ENCODE peak calls at places on chromosomes 6 and 20, in four cellular contexts. D, O, I and C are unnamed samples.

GRCh38 chr6:109580519-109580918 is 97.5 kb upstream of the ZBTB24 start:
- DNase-seq in D (no peak), O (no peak), I (no peak), C (peak; percentile 53)

GRCh38 chr20:47509104-47509661 is 7.5 kb downstream of the NCOA3 start:
- DNase-seq in I (no peak), D (no peak), O (no peak), C (no peak)

GRCh38 chr6:169101036-169101805 is 152.4 kb downstream of the THBS2 start:
- DNase-seq in O (no peak), I (no peak), D (no peak), C (no peak)

GRCh38 chr20:46563848-46564197 is 13.4 kb upstream of the OCSTAMP start:
- DNase-seq in O (no peak), I (no peak), D (no peak), C (no peak)

GRCh38 chr20:44495802-44496481 is 20.3 kb downstream of the TTPAL start:
- DNase-seq in I (no peak), D (no peak), O (no peak), C (no peak)

GRCh38 chr6:25150863-25151262 is 128.3 kb upstream of the CARMIL1 start:
- DNase-seq in I (no peak), D (no peak), O (no peak), C (no peak)

GRCh38 chr6:113406051-113406695 is 451.0 kb upstream of the MARCKS start:
- DNase-seq in I (no peak), O (no peak), D (no peak), C (no peak)

GRCh38 chr6:161319231-161319630 is 45.4 kb upstream of the AGPAT4 start:
- DNase-seq in D (no peak), O (no peak), I (no peak), C (no peak)

GRCh38 chr6:123518441-123519190 is 118.1 kb downstream of the TRDN start:
- DNase-seq in I (no peak), O (no peak), D (no peak), C (no peak)

GRCh38 chr6:134577998-134578397 is 260.1 kb upstream of the SGK1 start:
- DNase-seq in I (no peak), O (no peak), D (no peak), C (peak; percentile 16)

GRCh38 chr6:120774275-120774674 is 560.0 kb downstream of the TBC1D32 start:
- DNase-seq in O (no peak), I (no peak), D (no peak), C (no peak)

GRCh38 chr6:36223706-36224105 is 27.2 kb downstream of the BRPF3 start:
- DNase-seq in I (no peak), D (no peak), O (no peak), C (peak; percentile 22)

GRCh38 chr6:133544419-133544818 is 303.3 kb downstream of the EYA4 start:
- DNase-seq in D (no peak), O (no peak), I (no peak), C (no peak)

DNA sequence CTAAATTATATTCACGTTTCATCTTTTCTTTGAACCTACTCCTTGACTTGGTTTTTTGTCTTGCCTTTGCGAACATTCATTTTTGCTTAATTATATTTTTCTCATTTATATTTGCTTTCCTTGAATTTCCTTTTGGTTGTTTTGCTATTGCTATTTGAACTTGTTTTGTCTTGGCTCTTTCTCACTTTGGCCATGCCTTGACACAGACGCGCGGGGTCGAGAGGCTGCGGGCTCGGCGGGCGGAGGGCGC is 7.1 kb upstream of the TMEM14A start:
- DNase-seq in D (no peak), O (no peak), I (no peak), C (no peak)
- H3K27ac ChIP-seq in D (no peak overlapping the region), O (peak overlapping the region; percentile 62), I (peak overlapping the region; percentile 53), C (no peak overlapping the region)

GRCh38 chr20:8205996-8206395 is 73.9 kb downstream of the PLCB1 start:
- DNase-seq in I (no peak), D (no peak), O (no peak), C (no peak)

GRCh38 chr20:8196096-8196495 is 64.0 kb downstream of the PLCB1 start:
- DNase-seq in D (no peak), I (no peak), O (no peak), C (peak; percentile 33)

GRCh38 chr20:8194721-8195120 is 62.7 kb downstream of the PLCB1 start:
- DNase-seq in D (no peak), I (no peak), O (no peak), C (no peak)

GRCh38 chr20:8203366-8203765 is 71.3 kb downstream of the PLCB1 start:
- DNase-seq in D (no peak), O (no peak), I (no peak), C (no peak)

GRCh38 chr20:8200220-8200619 is 68.2 kb downstream of the PLCB1 start:
- DNase-seq in O (no peak), D (no peak), I (no peak), C (no peak)
- H3K4me3 ChIP-seq in O (no peak overlapping the region), D (no peak overlapping the region), I (no peak overlapping the region), C (no peak overlapping the region)

GRCh38 chr6:16712250-16712930 is 48.9 kb downstream of the ATXN1 start:
- DNase-seq in D (no peak), I (no peak), O (no peak), C (no peak)

GRCh38 chr6:16711551-16712249 is 49.6 kb downstream of the ATXN1 start:
- DNase-seq in I (no peak), O (no peak), D (no peak), C (no peak)

GRCh38 chr6:16713597-16713996 is 47.7 kb downstream of the ATXN1 start:
- DNase-seq in I (no peak), O (no peak), D (no peak), C (no peak)

GRCh38 chr6:16716450-16716858 is 44.8 kb downstream of the ATXN1 start:
- DNase-seq in I (no peak), D (no peak), O (no peak), C (no peak)

DNA sequence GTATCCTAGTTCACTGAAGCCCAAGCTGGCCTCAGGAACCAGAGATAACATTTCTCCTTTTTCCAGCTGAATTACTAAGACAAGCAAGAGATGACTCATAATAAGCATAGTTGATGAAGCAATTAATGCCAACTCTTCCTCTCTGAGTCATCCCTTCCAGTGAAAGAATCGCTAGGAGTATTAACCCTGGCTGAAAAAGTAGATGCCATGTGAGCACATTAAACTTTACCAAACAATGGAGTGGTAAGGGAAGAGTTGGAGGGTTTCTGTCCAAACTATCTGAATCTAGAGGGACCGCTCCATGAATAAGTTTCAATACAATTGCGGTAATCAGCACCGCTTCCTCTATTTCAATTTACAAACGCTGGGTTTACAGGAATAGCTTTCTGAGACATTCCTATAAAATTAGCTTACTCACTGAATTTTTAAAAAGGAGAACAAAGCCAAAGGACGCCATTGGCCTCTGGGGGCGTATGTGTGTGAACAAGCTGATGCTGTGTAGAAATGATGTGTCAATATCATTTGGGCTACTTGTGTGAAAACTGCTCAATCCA is 48.3 kb downstream of the ATXN1 start:
- DNase-seq in I (no peak), O (no peak), D (no peak), C (peak; percentile 96)
- TF ChIP-seq CTCF in I (peak; percentile 42), O (no peak), D (no peak), C (peak; percentile 55)

DNA sequence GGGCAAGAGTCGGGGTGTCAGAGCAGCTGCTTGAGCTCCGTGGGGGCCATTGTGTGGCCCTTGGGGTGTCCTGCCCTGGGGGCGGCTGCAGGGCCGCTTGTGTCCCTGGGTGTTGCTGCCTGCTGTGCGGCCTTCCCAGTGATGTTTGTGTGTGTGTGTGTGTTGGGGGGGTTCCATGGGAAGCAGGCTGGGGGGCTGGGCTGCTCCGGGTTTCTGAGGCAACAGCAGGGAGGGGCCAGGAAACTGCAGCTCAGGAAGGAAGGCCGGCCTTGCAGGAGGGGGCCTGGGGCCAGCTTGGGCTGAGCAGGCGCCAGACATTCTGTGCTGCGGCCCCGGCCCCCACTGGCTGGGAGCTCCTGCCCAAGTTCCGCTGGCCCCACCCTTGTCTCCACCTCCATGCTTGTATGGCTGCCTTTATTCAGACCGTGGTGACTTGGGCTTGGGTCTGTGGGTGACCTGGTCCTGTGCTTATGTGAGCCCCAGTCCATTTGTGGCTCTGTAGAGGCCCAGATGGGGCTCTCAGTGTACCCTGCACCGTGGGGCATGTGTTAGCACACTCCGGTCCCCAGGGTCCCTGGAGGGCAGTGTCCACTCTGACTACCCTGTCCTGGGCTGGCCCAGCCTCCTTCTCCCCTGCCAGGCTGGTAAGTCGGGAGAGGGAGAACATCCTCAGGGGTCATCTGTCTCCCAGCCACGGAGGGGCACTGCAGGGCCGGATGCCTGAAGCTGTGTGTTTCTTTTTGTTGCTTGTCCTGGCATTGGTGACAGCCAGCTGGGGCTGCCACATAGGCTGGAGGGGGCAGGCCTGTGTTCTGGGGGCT is 4.6 kb upstream of the SOX18 start:
- DNase-seq in D (no peak), O (no peak), I (peak; percentile 69), C (peak; percentile 92)
- H3K27ac ChIP-seq in D (no peak overlapping the region), O (peak overlapping the region; percentile 86), I (no peak overlapping the region), C (no peak overlapping the region)

DNA sequence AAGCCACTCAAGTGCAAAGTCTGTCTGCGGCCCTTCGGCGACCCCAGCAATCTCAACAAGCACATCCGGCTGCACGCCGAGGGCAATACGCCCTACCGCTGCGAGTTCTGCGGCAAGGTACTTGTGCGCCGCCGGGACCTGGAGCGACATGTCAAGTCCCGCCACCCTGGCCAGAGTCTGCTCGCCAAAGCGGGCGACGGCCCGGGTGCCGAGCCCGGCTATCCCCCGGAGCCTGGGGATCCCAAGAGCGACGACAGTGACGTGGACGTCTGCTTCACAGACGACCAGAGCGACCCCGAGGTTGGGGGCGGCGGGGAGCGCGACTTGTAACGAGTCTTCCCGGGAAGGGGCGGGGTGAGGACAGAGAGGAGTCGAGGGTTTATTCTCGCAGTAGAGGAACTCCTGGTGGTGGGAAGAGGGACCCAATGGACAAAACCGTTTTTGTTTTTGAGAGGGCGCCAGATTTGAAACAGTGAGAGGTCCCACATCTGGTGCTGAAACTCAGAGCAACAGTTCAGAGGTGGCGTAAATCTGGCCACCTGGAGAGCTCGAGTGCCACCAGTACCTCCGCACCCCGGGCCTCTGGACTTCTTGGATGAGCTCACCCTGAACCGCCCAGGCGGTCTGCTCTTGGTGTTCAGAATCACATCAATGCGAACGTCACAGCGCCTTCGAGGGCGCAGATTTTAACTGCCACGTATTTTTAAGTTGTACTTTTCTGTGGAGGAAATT is 8.0 kb downstream of the PRDM13 start:
- DNase-seq in I (no peak), D (no peak), O (no peak), C (peak; percentile 46)
- H3K4me3 ChIP-seq in I (peak overlapping the region; percentile 60), D (peak overlapping the region; percentile 57), O (no peak overlapping the region), C (peak overlapping the region; percentile 36)